ENCODE peak calls at places on chromosomes 3 and 15, in seven cellular contexts. U is cardiac muscle cell, G is MM.1S, V is left ventricle myocardium inferior, O is heart left ventricle, J is astrocyte of the spinal cord, W is suprapubic skin. Y is an unnamed sample.

GRCh38 chr3:119279101-119279554 is 15.1 kb upstream of the ARHGAP31 start:
- DNase-seq in U (peak; percentile 36), G (no peak), V (peak; percentile 75), O (peak; percentile 75), J (no peak), W (no peak), Y (no peak)

GRCh38 chr3:188624384-188624783 is 470.4 kb downstream of the LPP start:
- DNase-seq in U (peak; percentile 28), G (no peak), V (no peak), O (peak; percentile 20), J (peak; percentile 50), W (no peak), Y (no peak)

GRCh38 chr15:32682569-32682968 is 35.2 kb upstream of the GREM1 start:
- DNase-seq in U (peak; percentile 95), G (no peak), V (no peak), O (no peak), J (peak; percentile 84), W (no peak), Y (peak; percentile 73)

GRCh38 chr3:24508423-24508839 is 13.8 kb upstream of the THRB start:
- DNase-seq in U (peak; percentile 64), G (no peak), V (no peak), O (no peak), J (peak; percentile 41), W (no peak), Y (peak; percentile 88)

GRCh38 chr3:72123908-72124441 is 339.0 kb upstream of the PROK2 start:
- DNase-seq in U (peak; percentile 88), G (no peak), V (peak; percentile 36), O (peak; percentile 43), J (peak; percentile 90), W (peak; percentile 81), Y (peak; percentile 88)

GRCh38 chr15:71596672-71597071 is 213.7 kb upstream of the NR2E3 start:
- DNase-seq in U (peak; percentile 62), G (no peak), V (peak; percentile 55), O (peak; percentile 67), J (peak; percentile 58), W (peak; percentile 71), Y (no peak)

GRCh38 chr15:64861960-64862359 is 20.2 kb downstream of the PLEKHO2 start:
- DNase-seq in U (no peak), G (no peak), V (no peak), O (no peak), J (no peak), W (no peak), Y (no peak)

GRCh38 chr15:25742421-25743159 is 120.5 kb downstream of the ATP10A start:
- DNase-seq in U (no peak), G (no peak), V (no peak), O (no peak), J (no peak), W (no peak), Y (no peak)

GRCh38 chr15:25635190-25635589 is 196.4 kb upstream of the UBE3A start:
- DNase-seq in U (no peak), G (no peak), V (no peak), O (no peak), J (no peak), W (no peak), Y (no peak)

GRCh38 chr3:13750215-13750614 is 129.7 kb downstream of the WNT7A start:
- DNase-seq in U (no peak), G (no peak), V (no peak), O (no peak), J (no peak), W (no peak), Y (no peak)

GRCh38 chr3:93867425-93867824 is 106.3 kb downstream of the PROS1 start:
- DNase-seq in U (no peak), G (no peak), V (no peak), O (no peak), J (no peak), W (no peak), Y (no peak)

GRCh38 chr3:18779704-18780103 is 354.6 kb upstream of the SATB1 start:
- DNase-seq in U (no peak), G (no peak), V (no peak), O (no peak), J (no peak), W (no peak), Y (no peak)

DNA sequence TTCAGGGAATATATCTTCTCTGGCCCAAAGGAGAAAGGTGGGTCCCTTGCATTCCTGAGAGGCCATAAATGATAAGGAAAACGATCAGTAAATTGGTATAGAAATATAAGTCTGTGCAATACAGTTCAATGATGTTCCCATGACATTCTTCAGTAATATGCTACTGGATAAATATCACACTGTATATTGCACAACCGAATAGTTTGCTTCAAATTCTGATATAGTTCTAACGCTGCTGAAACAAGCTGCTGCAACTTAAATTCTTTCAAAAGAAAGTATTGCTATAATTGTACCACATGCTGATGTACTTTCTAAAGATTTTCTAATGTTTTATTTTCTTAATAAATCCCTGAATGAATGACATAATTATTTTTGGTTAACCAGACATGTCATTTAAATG is 44.7 kb downstream of the FGF7 start:
- DNase-seq in U (peak; percentile 59), G (no peak), V (no peak), O (no peak), J (no peak), W (no peak), Y (no peak)
- H3K4me3 ChIP-seq in U (no peak overlapping the region), G (no peak overlapping the region), V (no peak overlapping the region), O (no peak overlapping the region), J (no peak overlapping the region), W (no peak overlapping the region), Y (no peak overlapping the region)

GRCh38 chr3:126718506-126719445 is 14.7 kb downstream of the CHCHD6 start:
- DNase-seq in U (no peak), G (no peak), V (no peak), O (no peak), J (no peak), W (no peak), Y (no peak)

GRCh38 chr3:126716057-126716456 is 12.0 kb downstream of the CHCHD6 start:
- DNase-seq in U (no peak), G (no peak), V (no peak), O (no peak), J (no peak), W (no peak), Y (no peak)

GRCh38 chr3:126715432-126715831 is 11.4 kb downstream of the CHCHD6 start:
- DNase-seq in U (no peak), G (no peak), V (no peak), O (no peak), J (no peak), W (no peak), Y (no peak)

GRCh38 chr3:126721246-126721645 is 17.2 kb downstream of the CHCHD6 start:
- DNase-seq in U (no peak), G (no peak), V (no peak), O (no peak), J (no peak), W (no peak), Y (no peak)

DNA sequence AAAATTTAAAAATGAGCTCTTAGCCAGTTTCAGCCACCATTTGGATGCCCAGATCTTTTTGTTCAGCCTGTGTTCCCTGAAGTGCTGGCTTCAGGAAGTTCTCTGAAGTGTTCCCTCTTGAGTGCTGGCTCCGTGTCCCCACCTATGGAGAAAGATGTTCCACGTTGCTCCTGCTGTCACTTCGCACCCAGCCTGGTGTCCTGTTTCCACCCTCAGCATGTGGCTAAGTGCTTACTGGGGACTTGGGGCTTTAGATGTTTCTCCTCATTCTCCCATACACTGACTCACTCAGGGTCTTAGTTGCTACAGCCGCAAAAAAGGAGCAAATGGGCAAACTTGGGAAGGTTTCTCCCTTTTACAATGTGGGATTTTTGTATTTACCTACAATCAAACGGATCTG is 16.6 kb downstream of the CHCHD6 start:
- DNase-seq in U (no peak), G (no peak), V (no peak), O (no peak), J (no peak), W (no peak), Y (no peak)
- TF ChIP-seq CTCF in U (no peak), G (no peak), V (no peak), O (no peak), J (no peak), W (no peak), Y (no peak)

DNA sequence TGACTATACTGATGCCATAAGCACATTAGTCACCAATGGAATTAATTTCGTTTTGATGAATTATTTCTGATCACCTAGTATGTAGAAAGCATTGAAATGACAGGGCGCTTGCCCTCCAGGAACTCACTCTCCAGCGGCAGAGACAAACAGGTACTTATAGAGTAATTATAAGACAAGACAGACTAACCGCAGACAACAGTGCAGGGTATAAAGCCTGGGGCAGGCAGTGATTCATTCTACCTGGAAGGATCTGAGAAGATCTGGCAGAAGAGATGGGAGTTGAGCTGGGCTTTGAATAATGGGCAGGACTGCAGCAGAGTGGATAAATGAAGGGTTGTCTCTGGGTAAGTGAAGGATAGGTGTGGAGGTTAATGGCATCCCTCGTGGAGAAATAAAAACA is 331.8 kb downstream of the FGF12 start:
- DNase-seq in U (no peak), G (no peak), V (no peak), O (no peak), J (no peak), W (no peak), Y (no peak)
- H3K4me3 ChIP-seq in U (no peak overlapping the region), G (no peak overlapping the region), V (no peak overlapping the region), O (no peak overlapping the region), J (no peak overlapping the region), W (no peak overlapping the region), Y (no peak overlapping the region)

DNA sequence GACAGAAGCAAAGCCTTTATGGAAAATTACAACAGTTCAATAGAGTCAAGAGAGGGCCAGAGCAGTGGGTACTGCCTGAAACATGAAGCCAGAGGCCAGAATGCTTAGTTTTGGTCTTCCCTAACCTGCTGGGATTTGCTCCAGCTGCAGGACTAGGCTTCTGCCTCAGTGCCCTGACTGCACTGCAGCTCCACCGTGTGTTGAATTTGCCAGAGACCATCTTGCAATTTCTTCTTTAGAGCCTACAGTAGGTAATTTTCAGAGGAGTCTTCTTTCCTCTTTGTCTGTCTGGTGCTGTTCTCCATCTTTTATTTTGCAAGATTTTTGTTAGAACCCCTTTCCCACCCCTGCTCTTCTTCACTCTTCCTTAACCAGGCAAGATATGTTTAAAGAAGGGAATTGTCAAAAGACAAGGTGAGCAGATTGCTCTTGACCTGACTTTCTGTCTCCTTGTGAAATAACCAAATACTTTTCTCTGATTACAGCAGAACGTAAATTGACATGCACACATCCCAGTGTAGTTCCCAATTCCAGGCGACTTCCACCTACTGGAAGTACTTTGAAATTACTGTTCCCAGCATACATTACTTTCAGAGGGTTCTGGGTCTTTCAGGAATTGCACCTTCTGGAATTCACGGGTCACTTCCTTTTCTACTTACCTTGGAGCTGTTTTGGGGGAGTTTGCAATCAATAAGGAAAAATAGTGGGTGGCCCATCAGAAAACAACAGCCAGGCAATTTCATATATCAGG is 161.2 kb downstream of the MINAR1 start:
- DNase-seq in U (peak; percentile 20), G (no peak), V (no peak), O (no peak), J (no peak), W (no peak), Y (peak; percentile 42)
- TF ChIP-seq CTCF in U (peak; percentile 32), G (peak; percentile 16), V (no peak), O (no peak), J (peak; percentile 19), W (no peak), Y (peak; percentile 46)

DNA sequence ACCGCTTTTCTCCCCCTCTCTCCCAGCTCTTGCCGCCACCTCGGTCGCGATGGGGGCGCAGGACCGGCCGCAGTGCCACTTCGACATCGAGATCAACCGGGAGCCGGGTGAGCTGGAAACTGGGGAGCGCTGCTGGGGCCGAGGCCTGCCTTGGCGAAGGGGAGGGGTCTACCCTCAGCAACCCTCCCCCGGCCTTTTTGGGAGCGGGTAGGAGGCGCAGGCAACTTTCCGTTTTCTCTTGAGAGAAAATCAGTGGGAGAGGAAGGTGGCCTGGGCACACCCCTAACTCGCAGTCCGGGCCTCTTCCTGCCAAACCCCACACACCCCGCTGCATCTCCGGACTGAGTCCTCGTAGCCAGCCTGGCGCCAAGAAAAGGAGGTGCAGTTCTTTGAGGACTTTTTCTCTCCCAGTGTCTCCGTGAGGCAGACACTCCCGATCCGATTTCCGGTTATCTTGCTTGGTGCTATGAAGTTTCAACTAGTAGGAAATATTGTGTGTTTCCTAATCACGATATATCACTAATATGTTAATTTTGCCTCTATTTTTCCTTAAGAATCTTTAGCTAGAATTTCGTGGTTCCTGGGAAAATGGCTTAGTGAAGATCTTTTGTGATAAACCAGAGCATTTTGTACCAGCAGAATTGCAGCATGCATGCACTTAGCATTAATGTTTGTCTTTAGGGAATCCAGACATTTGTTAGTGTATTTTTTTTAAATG is 631 bp downstream of the NKTR start:
- DNase-seq in U (peak; percentile 72), G (peak; percentile 70), V (peak; percentile 72), O (peak; percentile 81), J (peak; percentile 64), W (peak; percentile 85), Y (peak; percentile 51)
- H3K4me3 ChIP-seq in U (peak overlapping the region; percentile 71), G (peak overlapping the region; percentile 93), V (peak overlapping the region; percentile 93), O (peak overlapping the region; percentile 92), J (peak overlapping the region; percentile 90), W (peak overlapping the region; percentile 96), Y (peak overlapping the region; percentile 83)